ENCODE peak calls at places on chromosomes 2 and 18, in six cellular contexts. M is GM04503; X is stimulated activated CD8-positive, alpha-beta memory T cell treated with anti-CD3 and anti-CD28 coated beads, Interleukin-2, amount 100 ng/mL, for 1 hour; D is iPS-NIHi11; N is WTC11; E is T follicular helper cell. I is an unnamed sample.

GRCh38 chr2:162197095-162197825 is 45.2 kb upstream of the GCG start:
- DNase-seq in N (no peak), E (no peak), X (no peak), M (no peak), D (no peak), I (no peak)

GRCh38 chr2:28736034-28736433 is 15.6 kb upstream of the PPP1CB start:
- DNase-seq in D (peak), M (no peak), E (no peak), X (no peak), N (no peak), I (no peak)

GRCh38 chr2:119430023-119430498 is 1.6 kb upstream of the TMEM37 start:
- DNase-seq in E (no peak), N (no peak), M (no peak), X (no peak), D (no peak), I (no peak)

GRCh38 chr2:121690095-121690494 is 40.8 kb upstream of the CLASP1 start:
- DNase-seq in D (no peak), E (no peak), N (no peak), M (no peak), X (no peak), I (no peak)

GRCh38 chr2:36330456-36331395 is 24.9 kb upstream of the CRIM1 start:
- DNase-seq in E (no peak), M (no peak), X (no peak), D (no peak), N (no peak), I (no peak)

GRCh38 chr2:189299974-189300373 is 120.4 kb upstream of the COL5A2 start:
- DNase-seq in N (no peak), D (no peak), M (no peak), E (no peak), X (no peak), I (no peak)

GRCh38 chr2:172496096-172496709 is 59.7 kb upstream of the PDK1 start:
- DNase-seq in D (no peak), M (no peak), X (no peak), N (no peak), E (peak), I (no peak)

GRCh38 chr2:20577495-20578235 is 73.2 kb downstream of the HS1BP3 start:
- DNase-seq in E (no peak), M (no peak), D (no peak), X (no peak), N (no peak), I (no peak)

GRCh38 chr2:238165288-238165921 is 6.6 kb downstream of the ERFE start:
- DNase-seq in D (no peak), N (no peak), E (no peak), X (no peak), M (no peak), I (no peak)

GRCh38 chr18:58512161-58512581 is 116.7 kb downstream of the ALPK2 start:
- DNase-seq in X (no peak), E (no peak), N (peak), D (peak), M (no peak), I (no peak)

GRCh38 chr2:176146101-176146500 is 5.2 kb upstream of the HOXD4 start:
- DNase-seq in E (no peak), N (no peak), D (no peak), M (no peak), X (no peak), I (no peak)

GRCh38 chr18:50644807-50645206 is 84.9 kb downstream of the MAPK4 start:
- DNase-seq in X (no peak), D (peak), M (no peak), E (no peak), N (peak), I (peak)

GRCh38 chr2:20424300-20425290 is 22.3 kb upstream of the RHOB start:
- DNase-seq in E (no peak), D (no peak), X (peak), M (no peak), N (no peak), I (peak)

GRCh38 chr2:170073288-170073687 is 104.7 kb upstream of the MYO3B start:
- DNase-seq in D (no peak), E (no peak), M (peak), N (no peak), X (no peak), I (no peak)

GRCh38 chr18:25686960-25687520 is 335.1 kb upstream of the ZNF521 start:
- DNase-seq in X (no peak), M (no peak), N (no peak), E (no peak), D (no peak), I (no peak)

GRCh38 chr2:88690591-88691338 is 708 bp upstream of the RPIA start:
- DNase-seq in N (peak), X (peak), E (peak), M (no peak), D (peak), I (peak)

GRCh38 chr18:75799449-75800330 is 372.2 kb upstream of the SMIM21 start:
- DNase-seq in D (no peak), E (no peak), M (peak), X (no peak), N (no peak), I (no peak)

GRCh38 chr18:58615150-58616132 is 13.4 kb downstream of the ALPK2 start:
- DNase-seq in M (no peak), D (no peak), N (no peak), X (peak), E (peak), I (no peak)

GRCh38 chr2:26521054-26521912 is 43.4 kb upstream of the OTOF start:
- DNase-seq in N (peak), E (no peak), X (no peak), M (no peak), D (peak), I (peak)

I was measured in WERI-Rb-1.